ENCODE peak calls at places on chromosome 17, in five cellular contexts. One of them, this sample, is unnamed. For H3K4me1, the result is how much of the 10 kb centered on the place peaks cover.

GRCh38 chr17:49969134-49969759 is at the start of gene DLX4:
- DNase-seq in Peyer's patch: no peak
- DNase-seq in body of pancreas: no peak
- DNase-seq in K562: peak
- DNase-seq in PC-3: no peak
- DNase-seq in this sample: no peak

GRCh38 chr17:3966720-3967363 is 2.6 kb upstream of the ATP2A3 start:
- DNase-seq in Peyer's patch: peak
- DNase-seq in body of pancreas: peak
- DNase-seq in K562: no peak
- DNase-seq in PC-3: no peak
- DNase-seq in this sample: no peak

GRCh38 chr17:45240905-45241314 is 19.2 kb downstream of the FMNL1 start:
- DNase-seq in Peyer's patch: no peak
- DNase-seq in body of pancreas: no peak
- DNase-seq in K562: no peak
- DNase-seq in PC-3: no peak
- DNase-seq in this sample: no peak

GRCh38 chr17:46977348-46977747 is 1.7 kb downstream of the RPRML start:
- DNase-seq in Peyer's patch: no peak
- DNase-seq in body of pancreas: peak
- DNase-seq in K562: peak
- DNase-seq in PC-3: peak
- DNase-seq in this sample: peak

GRCh38 chr17:2435852-2436251 is 35.0 kb upstream of the MNT start:
- DNase-seq in Peyer's patch: no peak
- DNase-seq in body of pancreas: peak
- DNase-seq in K562: no peak
- DNase-seq in PC-3: no peak
- DNase-seq in this sample: no peak

GRCh38 chr17:78839173-78839761 is 1.3 kb downstream of the USP36 start:
- DNase-seq in Peyer's patch: no peak
- DNase-seq in body of pancreas: no peak
- DNase-seq in K562: peak
- DNase-seq in PC-3: peak
- DNase-seq in this sample: no peak

GRCh38 chr17:30291571-30292489 is at the start of gene BLMH:
- DNase-seq in Peyer's patch: peak
- DNase-seq in body of pancreas: peak
- DNase-seq in K562: peak
- DNase-seq in PC-3: peak
- DNase-seq in this sample: peak

GRCh38 chr17:31608659-31609254 is 217.3 kb downstream of the RAB11FIP4 start:
- DNase-seq in Peyer's patch: no peak
- DNase-seq in body of pancreas: no peak
- DNase-seq in K562: no peak
- DNase-seq in PC-3: peak
- DNase-seq in this sample: no peak

GRCh38 chr17:76714822-76715461 is 4.2 kb upstream of the MXRA7 start:
- DNase-seq in Peyer's patch: peak
- DNase-seq in body of pancreas: peak
- DNase-seq in K562: no peak
- DNase-seq in PC-3: peak
- DNase-seq in this sample: peak

GRCh38 chr17:49132699-49133364 is at the start of gene B4GALNT2:
- DNase-seq in Peyer's patch: peak
- DNase-seq in body of pancreas: peak
- DNase-seq in K562: no peak
- DNase-seq in PC-3: peak
- DNase-seq in this sample: no peak

GRCh38 chr17:19410875-19411291 is at the start of gene RNF112:
- DNase-seq in Peyer's patch: no peak
- DNase-seq in body of pancreas: no peak
- DNase-seq in K562: peak
- DNase-seq in PC-3: no peak
- DNase-seq in this sample: peak

GRCh38 chr17:79244665-79245064 is 170.0 kb downstream of the ENGASE start:
- DNase-seq in Peyer's patch: no peak
- DNase-seq in body of pancreas: no peak
- DNase-seq in K562: no peak
- DNase-seq in PC-3: no peak
- DNase-seq in this sample: no peak

GRCh38 chr17:59897090-59897489 is 4.2 kb downstream of the RPS6KB1 start:
- DNase-seq in Peyer's patch: no peak
- DNase-seq in body of pancreas: no peak
- DNase-seq in K562: no peak
- DNase-seq in PC-3: peak
- DNase-seq in this sample: no peak

GRCh38 chr17:69757794-69758430 is 317.1 kb upstream of the KCNJ16 start:
- DNase-seq in Peyer's patch: no peak
- DNase-seq in body of pancreas: no peak
- DNase-seq in K562: no peak
- DNase-seq in PC-3: peak
- DNase-seq in this sample: no peak

GRCh38 chr17:80649200-80649644 is 104.6 kb downstream of the RPTOR start:
- DNase-seq in Peyer's patch: no peak
- DNase-seq in body of pancreas: no peak
- DNase-seq in K562: no peak
- DNase-seq in PC-3: peak
- DNase-seq in this sample: no peak

GRCh38 chr17:51948128-51948527 is 210.4 kb downstream of the CA10 start:
- DNase-seq in Peyer's patch: no peak
- DNase-seq in body of pancreas: no peak
- DNase-seq in K562: no peak
- DNase-seq in PC-3: peak
- DNase-seq in this sample: no peak

GRCh38 chr17:69117855-69118758 is 23.6 kb downstream of the ABCA6 start:
- DNase-seq in Peyer's patch: no peak
- DNase-seq in body of pancreas: no peak
- DNase-seq in K562: no peak
- DNase-seq in PC-3: no peak
- DNase-seq in this sample: no peak

GRCh38 chr17:1039511-1040215 is 42.7 kb downstream of the TIMM22 start:
- DNase-seq in Peyer's patch: no peak
- DNase-seq in body of pancreas: peak
- DNase-seq in K562: no peak
- DNase-seq in PC-3: no peak
- DNase-seq in this sample: no peak

GRCh38 chr17:48241131-48241591 is 133.6 kb downstream of the SNX11 start:
- DNase-seq in Peyer's patch: no peak
- DNase-seq in body of pancreas: peak
- DNase-seq in K562: peak
- DNase-seq in PC-3: peak
- DNase-seq in this sample: peak

GRCh38 chr17:4490109-4490591 is 8.5 kb upstream of the SPNS2 start:
- DNase-seq in Peyer's patch: no peak
- DNase-seq in body of pancreas: no peak
- DNase-seq in K562: no peak
- DNase-seq in PC-3: no peak
- DNase-seq in this sample: no peak

DNA sequence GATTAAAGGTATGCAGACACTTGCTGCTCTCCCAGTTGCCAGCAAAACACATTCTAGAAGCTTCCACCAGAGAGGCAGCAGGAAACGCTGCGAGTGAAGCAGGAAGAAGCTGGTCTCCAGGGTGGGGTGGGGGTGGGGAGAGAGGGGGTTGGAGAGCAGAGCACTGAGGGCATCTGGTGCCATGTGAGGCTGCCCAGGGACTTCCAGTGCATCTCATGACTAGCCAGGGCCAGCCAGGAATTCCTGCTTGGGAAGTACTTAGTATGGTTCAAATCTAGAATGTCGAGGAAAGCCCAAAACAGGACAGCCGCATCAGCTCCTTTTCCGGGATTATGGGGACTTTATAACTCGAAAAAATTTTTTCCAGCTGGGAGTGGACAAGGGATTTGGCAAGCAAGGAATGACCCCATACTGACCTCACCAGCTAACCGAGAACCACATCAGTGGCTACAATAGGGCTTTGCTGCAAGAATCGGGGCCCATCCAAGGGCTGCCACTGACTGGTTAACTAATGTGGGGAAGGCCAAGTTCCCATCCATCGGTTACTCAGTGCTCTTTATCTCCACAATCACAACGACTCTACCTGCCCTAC is 26.2 kb upstream of the AXIN2 start:
- DNase-seq in Peyer's patch: no peak
- DNase-seq in body of pancreas: no peak
- DNase-seq in K562: no peak
- DNase-seq in PC-3: no peak
- DNase-seq in this sample: no peak
- H3K4me1 ChIP-seq in Peyer's patch: under half
- H3K4me1 ChIP-seq in body of pancreas: under half
- H3K4me1 ChIP-seq in K562: under half
- H3K4me1 ChIP-seq in PC-3: under half
- H3K4me1 ChIP-seq in this sample: under half

DNA sequence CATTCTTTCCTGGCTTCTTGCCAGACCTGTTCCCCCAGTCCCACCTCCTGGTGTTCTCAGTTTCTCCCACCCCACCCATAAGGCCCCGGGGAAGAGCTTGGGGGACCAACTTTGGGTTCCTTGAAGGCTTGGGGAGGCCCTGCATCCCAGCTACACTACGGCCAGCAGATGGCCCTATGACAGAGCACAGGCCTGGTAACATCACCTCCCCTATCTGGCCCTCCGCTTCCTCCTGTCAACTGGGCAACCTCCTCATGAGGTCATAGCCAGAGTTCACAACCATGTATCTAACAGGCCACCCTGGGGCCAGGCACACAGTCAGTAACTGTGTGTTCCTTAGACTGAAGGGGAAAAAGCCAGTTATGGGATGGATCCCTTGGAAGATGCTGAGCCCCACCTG is 31.4 kb downstream of the MYO15A start:
- DNase-seq in Peyer's patch: no peak
- DNase-seq in body of pancreas: no peak
- DNase-seq in K562: peak
- DNase-seq in PC-3: no peak
- DNase-seq in this sample: no peak
- TF ChIP-seq CTCF in Peyer's patch: no peak
- TF ChIP-seq CTCF in body of pancreas: no peak
- TF ChIP-seq CTCF in K562: peak
- TF ChIP-seq CTCF in PC-3: peak
- TF ChIP-seq CTCF in this sample: peak

GRCh38 chr17:15263680-15264079 is 1.4 kb downstream of the PMP22 start:
- DNase-seq in Peyer's patch: no peak
- DNase-seq in body of pancreas: no peak
- DNase-seq in K562: no peak
- DNase-seq in PC-3: peak
- DNase-seq in this sample: no peak
- H3K4me3 ChIP-seq in Peyer's patch: peak
- H3K4me3 ChIP-seq in body of pancreas: no peak
- H3K4me3 ChIP-seq in K562: no peak
- H3K4me3 ChIP-seq in PC-3: peak
- H3K4me3 ChIP-seq in this sample: peak

DNA sequence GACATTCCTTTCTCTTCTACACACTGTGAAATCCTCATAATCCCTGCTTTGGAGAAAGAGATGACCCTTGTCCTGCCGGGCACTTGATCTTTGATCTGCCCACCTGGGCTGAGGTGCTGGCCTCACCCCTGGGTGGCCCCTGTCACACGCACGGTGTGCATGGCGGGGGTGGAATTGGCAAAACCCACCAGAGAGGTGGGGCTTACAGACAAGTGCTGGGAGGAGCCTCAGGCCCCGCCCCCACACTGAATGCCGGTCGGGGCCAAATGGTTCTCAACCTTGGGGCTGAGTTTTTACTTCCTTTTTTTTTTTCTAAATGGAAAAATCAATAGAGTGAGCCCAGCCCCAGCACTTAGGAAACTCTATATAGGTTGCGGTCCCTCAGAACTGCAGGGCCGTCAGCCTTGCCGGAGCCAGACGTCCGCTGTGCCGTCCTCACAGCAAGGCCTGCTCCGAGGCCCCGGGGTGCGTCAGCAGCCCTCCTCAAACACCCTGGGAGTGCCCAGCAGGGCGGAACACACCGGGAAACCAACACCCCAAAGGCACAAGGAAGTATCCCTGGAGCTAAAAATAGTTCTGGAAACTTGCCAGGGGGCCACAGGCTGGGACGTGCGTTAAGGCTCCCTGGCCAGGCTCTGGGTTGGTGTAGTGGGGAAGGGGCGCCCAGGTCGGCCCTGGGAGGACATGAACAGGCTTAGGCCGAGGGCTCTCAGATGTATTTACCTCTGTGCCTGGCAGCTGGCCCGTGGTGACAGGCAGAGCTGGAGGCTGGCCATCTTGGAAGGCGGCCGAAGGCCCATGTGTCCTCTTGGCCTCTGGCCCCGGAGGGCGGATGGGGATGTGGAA is 11.0 kb downstream of the GPRC5C start:
- DNase-seq in Peyer's patch: peak
- DNase-seq in body of pancreas: peak
- DNase-seq in K562: peak
- DNase-seq in PC-3: peak
- DNase-seq in this sample: peak
- H3K4me1 ChIP-seq in Peyer's patch: under half
- H3K4me1 ChIP-seq in body of pancreas: under half
- H3K4me1 ChIP-seq in K562: under half
- H3K4me1 ChIP-seq in PC-3: under half
- H3K4me1 ChIP-seq in this sample: under half

GRCh38 chr17:61237275-61237674 is 162.4 kb upstream of the TBX2 start:
- DNase-seq in Peyer's patch: no peak
- DNase-seq in body of pancreas: no peak
- DNase-seq in K562: no peak
- DNase-seq in PC-3: no peak
- DNase-seq in this sample: no peak
- TF ChIP-seq CTCF in Peyer's patch: no peak
- TF ChIP-seq CTCF in body of pancreas: no peak
- TF ChIP-seq CTCF in K562: peak
- TF ChIP-seq CTCF in PC-3: no peak
- TF ChIP-seq CTCF in this sample: peak

This sample was measured in BE2C.